ENCODE peak calls at places on chromosome 22, in seven cellular contexts. Q is small intestine; B is naive thymus-derived CD4-positive, alpha-beta T cell; J is CD4-positive, alpha-beta memory T cell; Z is breast epithelium; H is esophagus squamous epithelium; N is IMR-90. L is an unnamed sample. For H3K4me1, the result is how much of the 10 kb centered on the place peaks cover.

GRCh38 chr22:44003776-44004460 is 20.2 kb upstream of the PARVB start:
- DNase-seq in Q (no peak), B (no peak), J (no peak), Z (no peak), H (no peak), N (no peak), L (no peak)

GRCh38 chr22:36853407-36854099 is 7.3 kb upstream of the NCF4 start:
- DNase-seq in Q (peak), B (peak), J (peak), Z (no peak), H (peak), N (peak), L (peak)

GRCh38 chr22:49077586-49077985 is 750.1 kb downstream of the BRD1 start:
- DNase-seq in Q (no peak), B (no peak), J (no peak), Z (no peak), H (no peak), N (no peak), L (no peak)

GRCh38 chr22:47162865-47163264 is 400.4 kb downstream of the TBC1D22A start:
- DNase-seq in Q (no peak), B (no peak), J (no peak), Z (peak), H (no peak), N (no peak), L (no peak)

GRCh38 chr22:20981787-20982562 is at the start of gene LZTR1:
- DNase-seq in Q (peak), B (peak), J (peak), Z (peak), H (no peak), N (peak), L (peak)

GRCh38 chr22:45007247-45007945 is 2.4 kb downstream of the PHF21B start:
- DNase-seq in Q (no peak), B (no peak), J (no peak), Z (no peak), H (no peak), N (peak), L (peak)

GRCh38 chr22:25475554-25476022 is 88.9 kb upstream of the GRK3 start:
- DNase-seq in Q (no peak), B (no peak), J (no peak), Z (no peak), H (no peak), N (peak), L (peak)

GRCh38 chr22:29408925-29409324 is 20.6 kb upstream of the AP1B1 start:
- DNase-seq in Q (no peak), B (no peak), J (no peak), Z (no peak), H (no peak), N (no peak), L (no peak)

GRCh38 chr22:28333106-28333505 is 346.5 kb downstream of the TTC28 start:
- DNase-seq in Q (no peak), B (no peak), J (no peak), Z (no peak), H (no peak), N (no peak), L (no peak)

GRCh38 chr22:21022955-21023614 is 8.1 kb downstream of the P2RX6 start:
- DNase-seq in Q (no peak), B (no peak), J (no peak), Z (no peak), H (no peak), N (no peak), L (no peak)

GRCh38 chr22:40204331-40205116 is 26.8 kb downstream of the TNRC6B start:
- DNase-seq in Q (no peak), B (no peak), J (no peak), Z (no peak), H (no peak), N (peak), L (peak)

GRCh38 chr22:24188705-24189248 is 7.5 kb downstream of the SUSD2 start:
- DNase-seq in Q (no peak), B (no peak), J (no peak), Z (no peak), H (no peak), N (no peak), L (no peak)

GRCh38 chr22:30079952-30080533 is at the start of gene HORMAD2:
- DNase-seq in Q (no peak), B (no peak), J (no peak), Z (no peak), H (no peak), N (no peak), L (peak)

GRCh38 chr22:26612652-26613051 is 5.2 kb downstream of the CRYBB1 start:
- DNase-seq in Q (no peak), B (no peak), J (no peak), Z (no peak), H (no peak), N (no peak), L (no peak)
- H3K4me1 ChIP-seq in Q (under half), B (under half), J (under half), Z (under half), H (under half), N (under half), L (under half)

GRCh38 chr22:19819911-19820879 is 34.5 kb downstream of the GNB1L start:
- DNase-seq in Q (no peak), B (no peak), J (no peak), Z (no peak), H (no peak), N (no peak), L (no peak)

GRCh38 chr22:19820880-19821522 is 33.7 kb downstream of the GNB1L start:
- DNase-seq in Q (no peak), B (no peak), J (no peak), Z (no peak), H (no peak), N (no peak), L (no peak)

GRCh38 chr22:19823191-19823590 is 31.5 kb downstream of the GNB1L start:
- DNase-seq in Q (no peak), B (no peak), J (no peak), Z (no peak), H (no peak), N (no peak), L (no peak)

GRCh38 chr22:19822301-19823117 is 32.2 kb downstream of the GNB1L start:
- DNase-seq in Q (peak), B (no peak), J (no peak), Z (no peak), H (no peak), N (no peak), L (no peak)

DNA sequence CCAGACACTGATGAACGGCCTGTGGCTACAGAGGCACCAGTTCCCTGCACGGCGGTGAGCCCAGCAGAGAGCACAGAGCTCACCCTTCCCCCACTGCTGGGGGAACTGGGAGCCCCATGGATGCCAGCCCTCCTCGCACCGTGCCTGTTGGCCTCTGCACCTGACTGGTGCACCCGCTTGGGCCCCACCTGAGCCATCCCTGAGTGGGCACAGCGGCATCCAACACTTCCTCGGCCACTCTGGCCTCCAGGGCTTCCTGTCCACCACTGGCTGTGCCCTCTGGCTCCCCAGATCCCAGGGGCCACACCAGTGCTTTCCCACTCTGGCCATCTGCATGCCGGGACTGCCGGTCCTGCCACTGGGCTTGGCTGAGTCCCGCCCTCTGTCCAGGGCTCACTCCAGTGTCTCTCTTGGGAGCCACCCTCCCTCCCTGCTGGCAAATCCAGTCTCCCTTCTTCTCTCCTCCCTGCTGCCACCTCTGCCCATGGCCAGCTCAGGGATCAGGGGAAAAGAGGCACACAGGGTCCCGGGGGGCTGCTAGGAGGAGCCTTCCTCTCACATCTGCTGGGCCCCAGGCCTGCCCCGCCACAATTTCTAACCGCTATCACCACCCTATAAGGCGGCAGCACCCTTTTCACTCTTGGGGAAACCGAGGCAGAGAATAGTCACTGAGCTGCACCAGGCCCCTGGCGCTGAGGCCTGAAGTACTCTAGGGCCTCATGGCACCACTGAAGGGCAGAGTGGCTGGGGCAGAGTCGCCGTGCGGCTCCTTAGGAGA is 33.0 kb downstream of the GNB1L start:
- DNase-seq in Q (no peak), B (no peak), J (no peak), Z (no peak), H (no peak), N (no peak), L (no peak)
- H3K4me1 ChIP-seq in Q (under half), B (under half), J (under half), Z (under half), H (under half), N (under half), L (under half)

GRCh38 chr22:46148885-46149492 is 1.3 kb upstream of the PPARA start:
- DNase-seq in Q (peak), B (no peak), J (peak), Z (peak), H (no peak), N (no peak), L (no peak)

GRCh38 chr22:46150615-46151423 is 493 bp downstream of the PPARA start:
- DNase-seq in Q (peak), B (peak), J (peak), Z (peak), H (no peak), N (no peak), L (peak)

GRCh38 chr22:46148336-46148735 is 2.0 kb upstream of the PPARA start:
- DNase-seq in Q (peak), B (no peak), J (no peak), Z (peak), H (no peak), N (no peak), L (no peak)

GRCh38 chr22:46149493-46149997 is 781 bp upstream of the PPARA start:
- DNase-seq in Q (peak), B (peak), J (peak), Z (peak), H (no peak), N (no peak), L (peak)

DNA sequence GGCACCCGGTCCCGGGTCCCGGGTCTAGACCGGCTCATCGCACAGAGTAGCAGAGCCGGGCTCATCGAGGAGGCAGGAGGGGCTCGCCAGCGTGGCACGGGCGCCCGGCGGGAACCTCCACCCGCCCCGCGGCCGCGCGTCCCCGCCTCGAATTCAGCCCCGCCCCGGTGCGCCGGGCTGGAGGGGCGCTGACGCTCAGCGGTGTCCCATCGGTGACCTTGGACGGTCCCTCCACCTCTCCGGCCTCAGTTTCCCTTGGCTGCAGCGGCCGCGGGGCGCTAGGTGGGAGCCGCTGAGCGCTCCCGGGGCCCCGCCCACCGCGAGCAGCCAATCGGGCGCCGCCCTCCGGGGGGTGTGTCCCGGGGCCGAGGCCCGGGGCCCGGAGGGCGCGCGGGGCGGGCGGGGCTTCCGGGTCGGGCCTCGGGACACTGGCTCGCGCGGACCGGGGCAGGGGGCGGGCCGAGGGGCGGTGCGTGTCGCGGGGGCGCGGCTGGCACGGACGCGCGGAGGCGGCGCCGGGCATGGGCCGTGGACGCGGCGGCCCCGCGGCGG is at the start of gene PPARA:
- DNase-seq in Q (peak), B (peak), J (peak), Z (peak), H (no peak), N (peak), L (peak)
- H3K4me1 ChIP-seq in Q (under half), B (under half), J (under half), Z (under half), H (under half), N (under half), L (under half)

GRCh38 chr22:46104881-46105493 is 45.3 kb upstream of the PPARA start:
- DNase-seq in Q (no peak), B (no peak), J (no peak), Z (no peak), H (no peak), N (no peak), L (peak)

GRCh38 chr22:46103664-46104063 is 46.7 kb upstream of the PPARA start:
- DNase-seq in Q (no peak), B (no peak), J (no peak), Z (no peak), H (no peak), N (no peak), L (no peak)

GRCh38 chr22:46103181-46103580 is 47.1 kb upstream of the PPARA start:
- DNase-seq in Q (no peak), B (no peak), J (no peak), Z (no peak), H (no peak), N (no peak), L (no peak)

GRCh38 chr22:46105494-46106278 is 44.6 kb upstream of the PPARA start:
- DNase-seq in Q (peak), B (no peak), J (no peak), Z (peak), H (no peak), N (peak), L (peak)

GRCh38 chr22:46104170-46104880 is 46.0 kb upstream of the PPARA start:
- DNase-seq in Q (no peak), B (no peak), J (no peak), Z (no peak), H (no peak), N (no peak), L (peak)
- H3K4me1 ChIP-seq in Q (under half), B (under half), J (under half), Z (half or more), H (half or more), N (under half), L (half or more)

DNA sequence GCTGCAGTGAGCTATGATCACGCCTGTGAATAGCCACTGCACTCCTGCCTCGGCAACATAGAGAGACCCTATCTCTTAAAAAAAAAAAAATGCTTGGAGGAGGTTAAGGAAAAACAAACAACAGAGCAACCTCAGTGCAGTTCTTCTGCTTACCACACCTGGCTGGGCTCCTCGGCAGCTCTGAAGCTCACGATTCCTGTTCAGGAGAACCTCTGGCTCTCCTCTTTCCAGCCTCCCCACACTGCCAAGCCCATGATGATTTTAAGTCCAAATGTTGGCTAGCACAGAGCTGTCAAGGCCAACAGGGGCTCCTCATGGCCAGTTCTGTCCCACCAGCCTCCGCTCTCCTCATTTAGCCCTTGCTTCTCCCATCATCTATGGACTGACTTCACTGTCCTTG is 69.7 kb upstream of the ARFGAP3 start:
- DNase-seq in Q (no peak), B (no peak), J (no peak), Z (no peak), H (no peak), N (no peak), L (no peak)
- H3K4me1 ChIP-seq in Q (under half), B (under half), J (under half), Z (under half), H (under half), N (under half), L (half or more)

DNA sequence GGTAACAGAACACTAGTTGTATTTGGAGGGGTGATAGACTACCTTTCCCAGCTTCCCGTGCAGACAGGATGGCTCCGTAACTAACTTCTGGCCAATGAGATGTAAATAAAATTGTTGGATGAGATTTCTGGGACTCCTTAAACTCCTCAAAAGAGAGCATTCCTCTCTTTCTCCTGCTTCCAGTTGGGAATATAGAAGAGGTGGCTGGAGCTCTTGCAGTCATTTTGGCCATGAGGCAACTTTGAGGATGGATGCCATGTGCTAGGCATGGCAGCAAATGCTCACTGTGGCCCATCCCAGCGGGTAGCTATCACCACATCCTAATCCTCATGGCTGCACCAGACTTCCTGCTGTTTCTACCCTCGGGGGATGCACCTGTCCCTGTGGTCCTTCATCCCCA is 7.4 kb downstream of the MB start:
- DNase-seq in Q (no peak), B (no peak), J (no peak), Z (no peak), H (no peak), N (no peak), L (no peak)
- H3K4me1 ChIP-seq in Q (under half), B (under half), J (under half), Z (under half), H (under half), N (under half), L (under half)

GRCh38 chr22:22425366-22425765 is 83.2 kb downstream of the ZNF280B start:
- DNase-seq in Q (no peak), B (no peak), J (no peak), Z (no peak), H (no peak), N (no peak), L (no peak)

GRCh38 chr22:22427542-22428065 is 80.9 kb downstream of the ZNF280B start:
- DNase-seq in Q (no peak), B (no peak), J (no peak), Z (no peak), H (no peak), N (no peak), L (no peak)

GRCh38 chr22:22424210-22424800 is 84.2 kb downstream of the ZNF280B start:
- DNase-seq in Q (no peak), B (no peak), J (no peak), Z (no peak), H (no peak), N (no peak), L (no peak)

GRCh38 chr22:22424956-22425355 is 83.6 kb downstream of the ZNF280B start:
- DNase-seq in Q (no peak), B (no peak), J (no peak), Z (no peak), H (no peak), N (no peak), L (no peak)

DNA sequence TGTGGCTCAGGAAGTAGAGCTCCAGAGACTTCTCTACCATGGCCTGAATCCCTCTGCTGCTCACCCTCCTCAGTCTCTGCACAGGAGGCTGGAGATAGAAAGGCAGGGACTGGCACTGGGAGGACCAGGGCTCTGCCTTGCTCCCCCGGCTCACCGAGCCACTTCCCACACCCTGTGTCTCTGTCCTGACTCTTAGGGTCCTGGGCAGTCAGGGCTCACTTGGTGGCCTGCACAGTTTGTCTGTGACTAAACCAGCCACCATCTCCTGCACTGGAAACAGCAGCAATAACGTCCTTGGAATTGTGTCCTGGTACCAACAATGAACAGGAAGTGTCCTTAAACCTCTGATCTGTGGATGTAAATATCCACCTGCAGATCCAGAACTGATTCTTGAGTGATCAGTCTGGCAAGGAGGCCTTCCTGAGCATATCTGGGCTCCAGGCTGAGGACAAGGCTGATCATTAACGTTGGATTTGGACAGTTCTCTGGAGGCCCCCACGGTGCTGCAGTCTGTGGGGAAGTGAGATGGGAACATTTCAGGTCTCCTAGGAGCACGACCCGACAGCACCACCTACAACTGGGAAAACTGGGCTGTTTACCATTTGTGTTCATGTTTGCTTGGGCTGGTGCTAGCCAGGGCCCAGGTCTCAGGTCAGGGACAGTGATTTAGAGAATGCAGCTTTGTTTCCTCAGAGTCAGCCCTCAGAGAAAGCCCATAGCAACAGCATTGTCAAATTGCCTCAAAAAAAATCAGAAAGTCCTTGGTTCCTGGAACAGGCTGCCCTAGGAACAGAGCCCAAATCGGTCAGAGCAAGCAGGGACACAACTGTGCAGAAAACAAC is 82.5 kb downstream of the ZNF280B start:
- DNase-seq in Q (no peak), B (no peak), J (no peak), Z (no peak), H (no peak), N (no peak), L (no peak)
- H3K4me1 ChIP-seq in Q (under half), B (under half), J (under half), Z (under half), H (under half), N (under half), L (under half)

GRCh38 chr22:38312261-38312800 is 4.9 kb downstream of the CSNK1E start:
- DNase-seq in Q (no peak), B (no peak), J (no peak), Z (no peak), H (no peak), N (peak), L (peak)
- H3K4me1 ChIP-seq in Q (under half), B (under half), J (under half), Z (under half), H (half or more), N (under half), L (half or more)

DNA sequence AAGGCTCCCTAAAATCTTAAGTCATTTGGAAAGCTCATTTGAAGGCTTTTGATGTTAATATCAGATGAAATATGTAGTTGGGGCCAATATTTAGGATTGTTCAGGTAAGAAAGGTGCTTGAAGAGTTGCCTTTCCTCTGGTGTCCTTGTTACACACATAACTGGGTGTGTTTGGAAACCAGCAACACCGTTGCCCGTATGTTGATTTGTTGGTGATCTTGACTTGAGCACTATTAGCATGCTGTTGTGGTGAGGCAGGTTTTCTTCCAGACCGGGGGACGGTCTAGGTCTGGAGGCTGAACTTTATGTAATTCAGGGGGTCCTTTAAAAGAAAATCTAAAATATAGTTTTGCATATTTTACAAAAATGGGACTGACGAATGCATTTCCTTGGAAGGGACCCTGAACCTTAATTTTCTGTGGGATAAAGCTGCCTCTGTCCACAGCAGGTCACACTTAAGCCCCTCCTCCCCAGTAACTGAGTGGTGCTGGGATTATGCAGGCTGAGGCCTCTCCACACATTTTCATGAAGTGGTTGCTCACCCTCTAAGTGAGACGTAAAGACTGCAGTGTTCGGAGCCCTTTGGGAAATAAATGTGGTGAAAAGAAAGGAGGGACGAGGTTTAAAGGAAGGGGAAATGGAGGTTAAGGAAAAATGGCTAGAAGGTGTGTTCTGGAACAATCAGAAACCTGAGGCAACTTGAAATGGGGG is 1.8 kb downstream of the YWHAH start:
- DNase-seq in Q (peak), B (peak), J (no peak), Z (no peak), H (no peak), N (peak), L (peak)
- H3K4me1 ChIP-seq in Q (under half), B (under half), J (under half), Z (under half), H (under half), N (under half), L (under half)